ENCODE peak calls at places on chromosomes 6 and 20, in seven cellular contexts. B is AG20443, T is GM13977, E is T47D, P is activated T-cell treated with anti-CD3 and anti-CD28 coated beads for 1 hour, U is adipocyte, L is NCI-H774. H is an unnamed sample.

GRCh38 chr20:32203556-32204484 is 3.7 kb downstream of the PLAGL2 start:
- DNase-seq in T (peak), B (no peak), U (no peak), P (no peak), E (peak), L (peak), H (no peak)

GRCh38 chr20:62898970-62899632 is 27.2 kb downstream of the DIDO1 start:
- DNase-seq in U (no peak), L (no peak), B (no peak), E (no peak), T (peak), P (no peak), H (no peak)

GRCh38 chr20:15834857-15835256 is 738.4 kb downstream of the KIF16B start:
- DNase-seq in U (no peak), B (no peak), P (no peak), L (no peak), T (no peak), E (no peak), H (no peak)

GRCh38 chr20:62795023-62795761 is 1.1 kb upstream of the MRGBP start:
- DNase-seq in U (peak), T (peak), E (peak), B (no peak), L (no peak), P (peak), H (no peak)

GRCh38 chr20:13085275-13085674 is 76.5 kb downstream of the SPTLC3 start:
- DNase-seq in P (no peak), E (no peak), B (no peak), U (no peak), T (no peak), L (no peak), H (no peak)

GRCh38 chr6:166258854-166259276 is 49.3 kb downstream of the PRR18 start:
- DNase-seq in T (no peak), L (no peak), B (peak), U (no peak), E (no peak), P (peak), H (no peak)

GRCh38 chr6:81962198-81962597 is 209.7 kb upstream of the TENT5A start:
- DNase-seq in L (no peak), T (no peak), U (no peak), P (no peak), E (no peak), B (no peak), H (no peak)

GRCh38 chr6:134911532-134911931 is 38.4 kb downstream of the ALDH8A1 start:
- DNase-seq in L (no peak), B (peak), U (peak), P (no peak), T (no peak), E (no peak), H (no peak)

GRCh38 chr6:168165373-168165772 is 86.4 kb upstream of the FRMD1 start:
- DNase-seq in L (no peak), B (peak), U (no peak), E (no peak), T (no peak), P (no peak), H (peak)

GRCh38 chr6:111972714-111973678 is 80.9 kb upstream of the CCN6 start:
- DNase-seq in P (peak), E (no peak), T (no peak), U (peak), L (no peak), B (peak), H (no peak)

GRCh38 chr6:90885611-90886056 is 298.8 kb upstream of the MAP3K7 start:
- DNase-seq in P (no peak), U (peak), T (no peak), E (no peak), B (no peak), L (no peak), H (no peak)

GRCh38 chr6:29626948-29627761 is 5.8 kb downstream of the GABBR1 start:
- DNase-seq in E (no peak), B (no peak), U (peak), L (no peak), T (no peak), P (no peak), H (no peak)

GRCh38 chr6:24910850-24911712 is 24.7 kb downstream of the RIPOR2 start:
- DNase-seq in U (peak), L (peak), T (peak), B (peak), E (peak), P (peak), H (peak)

GRCh38 chr6:25277857-25278256 is 1.3 kb upstream of the CARMIL1 start:
- DNase-seq in B (no peak), E (no peak), P (no peak), L (no peak), U (peak), T (no peak), H (no peak)

GRCh38 chr6:53294095-53294494 is 54.7 kb downstream of the ELOVL5 start:
- DNase-seq in U (peak), B (peak), E (no peak), L (no peak), P (no peak), T (no peak), H (no peak)

GRCh38 chr6:21045135-21045616 is 510.9 kb downstream of the CDKAL1 start:
- DNase-seq in L (no peak), U (no peak), T (no peak), E (no peak), B (no peak), P (no peak), H (no peak)

GRCh38 chr6:26075063-26075717 is 12.0 kb upstream of the HFE start:
- DNase-seq in P (no peak), T (no peak), B (no peak), E (no peak), U (no peak), L (no peak), H (no peak)

GRCh38 chr6:40020166-40020565 is 85.9 kb upstream of the MOCS1 start:
- DNase-seq in B (no peak), U (no peak), T (no peak), P (no peak), L (no peak), E (no peak), H (no peak)

GRCh38 chr20:45985573-45985972 is 13.6 kb upstream of the ZNF335 start:
- DNase-seq in P (no peak), L (no peak), T (no peak), B (no peak), U (no peak), E (peak), H (no peak)

GRCh38 chr6:294656-295565 is 2.6 kb downstream of the DUSP22 start:
- DNase-seq in B (no peak), L (no peak), U (no peak), P (no peak), E (no peak), T (no peak), H (no peak)

GRCh38 chr6:170155464-170156196 is 135.2 kb downstream of the DLL1 start:
- DNase-seq in B (no peak), L (no peak), E (no peak), T (no peak), P (no peak), U (no peak), H (no peak)

GRCh38 chr6:44064089-44064947 is 62.9 kb downstream of the MRPL14 start:
- DNase-seq in P (no peak), B (peak), L (no peak), U (peak), T (peak), E (no peak), H (no peak)

GRCh38 chr20:16035576-16035975 is 537.7 kb downstream of the KIF16B start:
- DNase-seq in T (no peak), P (no peak), E (no peak), L (no peak), U (no peak), B (no peak), H (no peak)

GRCh38 chr6:7904654-7905319 is 5.8 kb downstream of the TXNDC5 start:
- DNase-seq in U (no peak), T (no peak), P (no peak), L (no peak), B (no peak), E (no peak), H (no peak)

GRCh38 chr6:162058281-162058875 is 669.2 kb downstream of the PRKN start:
- DNase-seq in P (no peak), E (peak), U (no peak), T (no peak), L (no peak), B (no peak), H (no peak)

GRCh38 chr6:159762681-159763293 is 942 bp downstream of the ACAT2 start:
- DNase-seq in P (no peak), U (no peak), L (no peak), B (no peak), T (peak), E (no peak), H (no peak)

GRCh38 chr20:33947709-33948295 is 45.9 kb upstream of the RALY start:
- DNase-seq in P (peak), E (peak), B (no peak), U (peak), T (peak), L (no peak), H (no peak)

GRCh38 chr20:58634818-58635665 is 16.0 kb upstream of the STX16 start:
- DNase-seq in L (no peak), B (no peak), P (no peak), U (no peak), T (no peak), E (no peak), H (no peak)

GRCh38 chr20:57092900-57093238 is 173.6 kb downstream of the BMP7 start:
- DNase-seq in E (no peak), L (no peak), P (no peak), T (no peak), B (no peak), U (no peak), H (no peak)

GRCh38 chr6:137044366-137045220 is at the start of gene IL20RA:
- DNase-seq in B (peak), L (peak), U (peak), T (peak), E (peak), P (no peak), H (no peak)

GRCh38 chr6:154593122-154593521 is 82.6 kb upstream of the CNKSR3 start:
- DNase-seq in P (no peak), T (no peak), L (peak), B (no peak), U (no peak), E (no peak), H (no peak)

GRCh38 chr6:111536888-111537287 is 53.9 kb upstream of the REV3L start:
- DNase-seq in T (peak), P (no peak), E (no peak), L (no peak), B (no peak), U (no peak), H (no peak)

H was measured in NCI-H1417 treated with DMSO at 0.1 percent for 48 hours.